ENCODE peak calls at places on chromosome 3, in ten cellular contexts. S, V, Z, C, F, E, Y, N, H and R are unnamed samples.

GRCh38 chr3:120093119-120093922 is 926 bp downstream of the GSK3B start:
- DNase-seq in V (peak; percentile 92), Y (peak; percentile 89), N (peak; percentile 16), C (no peak), E (peak; percentile 88), H (no peak), F (no peak), S (peak; percentile 86), Z (peak; percentile 84), R (peak; percentile 68)

GRCh38 chr3:187902041-187902471 is 156.8 kb upstream of the BCL6 start:
- DNase-seq in Z (no peak), V (no peak), Y (no peak), S (no peak), H (no peak), C (no peak), F (no peak), N (no peak), E (no peak), R (no peak)

GRCh38 chr3:58202917-58203360 is 7.8 kb downstream of the DNASE1L3 start:
- DNase-seq in Y (no peak), S (no peak), F (no peak), N (no peak), C (no peak), V (no peak), Z (no peak), H (no peak), E (no peak), R (no peak)

GRCh38 chr3:14581334-14582072 is 41.4 kb upstream of the GRIP2 start:
- DNase-seq in C (no peak), Y (no peak), E (no peak), N (no peak), V (no peak), S (no peak), F (no peak), Z (no peak), H (no peak), R (no peak)

GRCh38 chr3:20575153-20575552 is 389.1 kb upstream of the SGO1 start:
- DNase-seq in N (no peak), F (no peak), Z (no peak), E (peak; percentile 49), C (no peak), V (no peak), S (peak; percentile 75), Y (peak; percentile 84), H (no peak), R (peak; percentile 42)

GRCh38 chr3:112333386-112334334 is 704 bp downstream of the CD200 start:
- DNase-seq in Y (no peak), E (peak; percentile 59), H (no peak), N (no peak), Z (peak; percentile 76), C (no peak), V (peak; percentile 36), F (no peak), S (peak; percentile 0), R (no peak)

GRCh38 chr3:16059081-16059537 is 115.4 kb upstream of the GALNT15 start:
- DNase-seq in N (no peak), Z (no peak), F (no peak), C (no peak), H (no peak), V (no peak), S (peak; percentile 45), Y (peak; percentile 34), E (peak; percentile 45), R (no peak)

GRCh38 chr3:133945696-133946095 is 50.0 kb upstream of the RAB6B start:
- DNase-seq in Y (no peak), E (no peak), N (no peak), Z (no peak), V (no peak), C (no peak), F (no peak), S (no peak), H (no peak), R (no peak)

GRCh38 chr3:153372326-153372725 is 210.3 kb downstream of the RAP2B start:
- DNase-seq in C (no peak), V (no peak), E (no peak), F (no peak), H (no peak), Y (peak; percentile 84), N (no peak), S (peak; percentile 80), Z (no peak), R (peak; percentile 82)

GRCh38 chr3:129723558-129724324 is 117.3 kb upstream of the PLXND1 start:
- DNase-seq in F (no peak), Y (peak; percentile 94), E (peak; percentile 62), V (peak; percentile 40), H (no peak), S (peak; percentile 95), N (no peak), Z (no peak), C (no peak), R (peak; percentile 92)

GRCh38 chr3:161171113-161171512 is 50.0 kb upstream of the NMD3 start:
- DNase-seq in C (no peak), H (no peak), Y (peak; percentile 90), E (peak; percentile 87), F (no peak), Z (no peak), S (peak; percentile 84), N (no peak), V (peak; percentile 25), R (peak; percentile 72)

GRCh38 chr3:149368201-149368849 is 9.1 kb downstream of the TM4SF1 start:
- DNase-seq in Y (peak; percentile 47), H (no peak), N (no peak), S (no peak), F (peak; percentile 69), Z (no peak), E (no peak), C (no peak), V (no peak), R (no peak)

GRCh38 chr3:8972614-8973013 is 9.3 kb upstream of the RAD18 start:
- DNase-seq in N (no peak), Y (peak; percentile 50), S (peak; percentile 16), Z (no peak), H (no peak), F (no peak), E (peak; percentile 44), C (no peak), V (peak; percentile 41), R (no peak)

GRCh38 chr3:39434574-39434973 is 28.1 kb downstream of the RPSA start:
- DNase-seq in S (peak; percentile 37), Y (peak; percentile 45), E (no peak), F (no peak), C (no peak), H (no peak), Z (no peak), V (no peak), N (no peak), R (no peak)

GRCh38 chr3:128794067-128794768 is 68.2 kb downstream of the RAB7A start:
- DNase-seq in F (no peak), C (no peak), N (no peak), Y (peak; percentile 87), E (peak; percentile 86), V (peak; percentile 16), Z (no peak), S (peak; percentile 87), H (no peak), R (peak; percentile 67)

GRCh38 chr3:172272699-172273098 is 175.6 kb downstream of the GHSR start:
- DNase-seq in C (no peak), S (peak; percentile 91), F (no peak), V (no peak), H (no peak), Y (peak; percentile 76), E (no peak), N (no peak), Z (no peak), R (no peak)

GRCh38 chr3:45762647-45763330 is 33.5 kb downstream of the SLC6A20 start:
- DNase-seq in C (no peak), S (no peak), V (no peak), H (no peak), N (no peak), F (no peak), E (no peak), Z (no peak), Y (no peak), R (no peak)

GRCh38 chr3:120503727-120504616 is 53.2 kb upstream of the FSTL1 start:
- DNase-seq in E (no peak), V (no peak), F (no peak), H (no peak), S (no peak), Z (no peak), N (no peak), C (no peak), Y (no peak), R (no peak)

GRCh38 chr3:28624079-28624478 is 275.5 kb upstream of the AZI2 start:
- DNase-seq in Y (no peak), N (no peak), C (no peak), S (no peak), F (no peak), V (no peak), H (peak; percentile 44), Z (no peak), E (no peak), R (no peak)

GRCh38 chr3:186824430-186825139 is 17.9 kb upstream of the ADIPOQ start:
- DNase-seq in S (no peak), Z (no peak), C (no peak), N (no peak), Y (no peak), V (no peak), F (no peak), H (no peak), E (no peak), R (no peak)
- H3K4me3 ChIP-seq in S (no peak overlapping the region), Z (no peak overlapping the region), C (no peak overlapping the region), N (no peak overlapping the region), Y (peak overlapping the region; percentile 30), V (no peak overlapping the region), F (no peak overlapping the region), H (no peak overlapping the region), E (no peak overlapping the region), R (no peak overlapping the region)

GRCh38 chr3:30646961-30647752 is 40.8 kb downstream of the TGFBR2 start:
- DNase-seq in V (no peak), H (no peak), Y (no peak), F (no peak), Z (no peak), E (no peak), C (no peak), N (no peak), S (no peak), R (no peak)
- H3K4me3 ChIP-seq in V (no peak overlapping the region), H (no peak overlapping the region), Y (no peak overlapping the region), F (no peak overlapping the region), Z (peak overlapping the region; percentile 13), E (no peak overlapping the region), C (no peak overlapping the region), N (peak overlapping the region; percentile 5), S (no peak overlapping the region), R (no peak overlapping the region)

GRCh38 chr3:40978442-40978841 is 220.9 kb upstream of the CTNNB1 start:
- DNase-seq in C (no peak), S (no peak), N (no peak), F (no peak), V (no peak), H (no peak), Z (no peak), Y (no peak), E (no peak), R (no peak)
- H3K4me3 ChIP-seq in C (no peak overlapping the region), S (no peak overlapping the region), N (no peak overlapping the region), F (no peak overlapping the region), V (no peak overlapping the region), H (no peak overlapping the region), Z (no peak overlapping the region), Y (no peak overlapping the region), E (no peak overlapping the region), R (no peak overlapping the region)

GRCh38 chr3:170154569-170155143 is 26.9 kb downstream of the PHC3 start:
- DNase-seq in Z (no peak), E (no peak), N (no peak), V (no peak), F (no peak), C (no peak), H (no peak), S (no peak), Y (no peak), R (no peak)
- H3K4me3 ChIP-seq in Z (peak overlapping the region; percentile 25), E (no peak overlapping the region), N (no peak overlapping the region), V (no peak overlapping the region), F (no peak overlapping the region), C (peak overlapping the region; percentile 28), H (no peak overlapping the region), S (no peak overlapping the region), Y (no peak overlapping the region), R (no peak overlapping the region)

GRCh38 chr3:88030200-88030599 is 28.6 kb downstream of the CGGBP1 start:
- DNase-seq in F (no peak), Y (no peak), Z (no peak), N (no peak), V (no peak), H (no peak), S (no peak), C (no peak), E (no peak), R (no peak)
- H3K4me3 ChIP-seq in F (no peak overlapping the region), Y (no peak overlapping the region), Z (peak overlapping the region; percentile 42), N (no peak overlapping the region), V (no peak overlapping the region), H (no peak overlapping the region), S (peak overlapping the region; percentile 5), C (no peak overlapping the region), E (no peak overlapping the region), R (no peak overlapping the region)